ENCODE peak calls at places on chromosomes 16 and 17, in nine cellular contexts. C is effector CD4-positive, alpha-beta T cell; Q is frontal cortex; Y is CD8-positive, alpha-beta T cell; E is smooth muscle cell of the brain vasculature; I is choroid plexus epithelial cell; O is mucosa of descending colon; D is Peyer's patch; H is M059J. S is an unnamed sample.

GRCh38 chr17:82121660-82122629 is 23.9 kb upstream of the FASN start:
- DNase-seq in Q (no peak), O (no peak), I (no peak), E (no peak), C (no peak), Y (no peak), H (no peak), D (no peak), S (no peak)

GRCh38 chr17:81976332-81977210 is 858 bp upstream of the ASPSCR1 start:
- DNase-seq in Y (no peak), C (no peak), E (no peak), O (peak; percentile 55), I (no peak), H (peak; percentile 34), D (peak; percentile 65), Q (no peak), S (peak; percentile 49)

GRCh38 chr17:40862985-40863733 is 3.9 kb downstream of the KRT12 start:
- DNase-seq in Q (no peak), H (no peak), Y (no peak), D (no peak), E (no peak), O (no peak), C (no peak), I (peak; percentile 27), S (no peak)

GRCh38 chr17:64622931-64623654 is 39.0 kb downstream of the SMURF2 start:
- DNase-seq in D (no peak), I (peak; percentile 87), O (no peak), Y (no peak), E (no peak), Q (no peak), C (no peak), H (peak; percentile 93), S (no peak)

GRCh38 chr17:54968954-54969400 is 412 bp downstream of the STXBP4 start:
- DNase-seq in Y (no peak), O (no peak), Q (peak; percentile 6), E (no peak), D (peak; percentile 55), H (peak; percentile 40), I (peak; percentile 49), C (no peak), S (peak; percentile 28)

GRCh38 chr16:55324491-55325447 is 766 bp downstream of the IRX6 start:
- DNase-seq in E (no peak), D (no peak), I (no peak), Q (no peak), Y (no peak), O (no peak), C (no peak), H (no peak), S (no peak)

GRCh38 chr17:48737330-48738043 is 8.9 kb upstream of the HOXB13 start:
- DNase-seq in D (no peak), Q (no peak), H (no peak), C (no peak), I (no peak), O (no peak), Y (no peak), E (no peak), S (no peak)

GRCh38 chr17:69853533-69854262 is 221.3 kb upstream of the KCNJ16 start:
- DNase-seq in Y (no peak), Q (no peak), C (no peak), I (peak; percentile 64), E (no peak), O (peak; percentile 3), H (peak; percentile 6), D (no peak), S (no peak)

GRCh38 chr16:89452241-89452640 is 38.1 kb downstream of the ANKRD11 start:
- DNase-seq in Y (no peak), C (no peak), O (no peak), H (no peak), D (no peak), I (no peak), Q (no peak), E (no peak), S (no peak)

GRCh38 chr17:31390748-31391495 is 553 bp upstream of the RAB11FIP4 start:
- DNase-seq in D (peak; percentile 42), Y (no peak), H (no peak), C (no peak), Q (no peak), I (no peak), O (no peak), E (no peak), S (no peak)

GRCh38 chr17:73308017-73308823 is 3.6 kb downstream of the CDC42EP4 start:
- DNase-seq in O (peak; percentile 93), D (peak; percentile 91), C (no peak), E (no peak), I (peak; percentile 95), Y (no peak), H (peak; percentile 84), Q (no peak), S (peak; percentile 92)

GRCh38 chr17:19338031-19338990 is 24.2 kb downstream of the B9D1 start:
- DNase-seq in Q (no peak), I (peak; percentile 52), E (no peak), O (peak; percentile 83), Y (peak; percentile 31), C (peak; percentile 57), H (peak; percentile 37), D (peak; percentile 84), S (peak; percentile 73)

GRCh38 chr16:66189951-66190350 is 176.5 kb upstream of the CDH5 start:
- DNase-seq in Q (no peak), H (peak; percentile 73), D (no peak), I (peak; percentile 86), C (no peak), Y (no peak), E (no peak), O (no peak), S (no peak)

GRCh38 chr17:7133424-7133823 is 18.8 kb upstream of the ASGR2 start:
- DNase-seq in H (no peak), Y (no peak), I (no peak), O (no peak), D (peak; percentile 61), C (no peak), E (no peak), Q (no peak), S (peak; percentile 32)

GRCh38 chr17:5793899-5794298 is 209.6 kb upstream of the NLRP1 start:
- DNase-seq in H (no peak), E (no peak), Y (no peak), I (peak; percentile 54), Q (no peak), O (no peak), C (no peak), D (no peak), S (no peak)

S was measured in transverse colon.